ENCODE peak calls at places on chromosomes 6 and 20, in four cellular contexts. Q, Y, V and N are unnamed samples.
A peak's percentile ranks its signal among the peaks of the same experiment; 100 is the strongest.

GRCh38 chr6:112383191-112383590 is 36.1 kb downstream of the RFPL4B start:
- DNase-seq in Q (no peak), V (no peak), Y (no peak), N (no peak)

GRCh38 chr20:58001381-58001780 is 227.1 kb downstream of the ANKRD60 start:
- DNase-seq in Y (peak; percentile 64), V (no peak), Q (no peak), N (no peak)

GRCh38 chr6:139597781-139598368 is 223.4 kb upstream of the CITED2 start:
- DNase-seq in V (no peak), Y (no peak), Q (no peak), N (no peak)

GRCh38 chr6:163529605-163530004 is 115.1 kb downstream of the QKI start:
- DNase-seq in Q (no peak), V (peak; percentile 50), Y (no peak), N (no peak)

GRCh38 chr6:170292778-170293164 is 1.9 kb upstream of the DLL1 start:
- DNase-seq in V (no peak), Q (no peak), Y (no peak), N (no peak)

GRCh38 chr6:87700351-87700728 is 1.7 kb downstream of the AKIRIN2 start:
- DNase-seq in Y (no peak), V (no peak), Q (no peak), N (no peak)

GRCh38 chr6:9250852-9251251 is 815.5 kb upstream of the SLC35B3 start:
- DNase-seq in Y (peak; percentile 61), V (peak; percentile 34), Q (peak; percentile 89), N (no peak)

GRCh38 chr6:145137425-145137824 is 597.9 kb downstream of the EPM2A start:
- DNase-seq in V (no peak), Y (no peak), Q (no peak), N (no peak)

GRCh38 chr20:63128956-63129355 is 87.0 kb downstream of the YTHDF1 start:
- DNase-seq in Q (no peak), Y (peak; percentile 34), V (no peak), N (no peak)

GRCh38 chr20:54212226-54212625 is 4.3 kb downstream of the PFDN4 start:
- DNase-seq in Y (no peak), V (no peak), Q (no peak), N (no peak)

GRCh38 chr20:19758888-19759331 is 852 bp downstream of the RIN2 start:
- DNase-seq in Y (peak; percentile 72), V (no peak), Q (peak; percentile 77), N (no peak)

GRCh38 chr6:82017316-82017715 is 230.2 kb downstream of the IBTK start:
- DNase-seq in Y (no peak), V (peak; percentile 88), Q (peak; percentile 49), N (no peak)

GRCh38 chr6:129936329-129937165 is 75.4 kb upstream of the TMEM244 start:
- DNase-seq in Y (no peak), V (no peak), Q (peak; percentile 49), N (peak; percentile 39)

GRCh38 chr20:32764000-32764960 is 2.1 kb downstream of the DNMT3B start:
- DNase-seq in Y (no peak), V (no peak), Q (no peak), N (no peak)

GRCh38 chr20:24634855-24635254 is 165.4 kb downstream of the SYNDIG1 start:
- DNase-seq in Y (no peak), Q (no peak), V (peak; percentile 64), N (no peak)

GRCh38 chr6:129615496-129615895 is 94.5 kb downstream of the ARHGAP18 start:
- DNase-seq in Y (no peak), Q (no peak), V (no peak), N (no peak)

GRCh38 chr6:98239057-98239456 is 595.3 kb upstream of the POU3F2 start:
- DNase-seq in V (no peak), Q (no peak), Y (no peak), N (no peak)

GRCh38 chr6:169677096-169677495 is 24.7 kb downstream of the WDR27 start:
- DNase-seq in Y (no peak), V (no peak), Q (no peak), N (no peak)

GRCh38 chr6:139988702-139989101 is 614.3 kb upstream of the CITED2 start:
- DNase-seq in Y (no peak), Q (no peak), V (no peak), N (no peak)

GRCh38 chr6:168091381-168092264 is 12.6 kb upstream of the FRMD1 start:
- DNase-seq in Y (no peak), V (no peak), Q (no peak), N (no peak)

GRCh38 chr6:153032255-153032882 is 29.9 kb upstream of the MTRF1L start:
- DNase-seq in Y (no peak), Q (no peak), V (no peak), N (no peak)

GRCh38 chr6:45533394-45533793 is 155.7 kb upstream of the SUPT3H start:
- DNase-seq in Y (no peak), V (no peak), Q (no peak), N (no peak)

GRCh38 chr6:35634316-35634715 is 54.4 kb downstream of the FKBP5 start:
- DNase-seq in Q (no peak), V (no peak), Y (no peak), N (no peak)

GRCh38 chr20:41034239-41034638 is 5.6 kb downstream of the TOP1 start:
- DNase-seq in Y (no peak), V (no peak), Q (no peak), N (no peak)

GRCh38 chr20:32052090-32052791 is at the start of gene HCK:
- DNase-seq in Q (no peak), V (no peak), Y (no peak), N (no peak)

GRCh38 chr6:68634503-68635411 is at the start of gene ADGRB3:
- DNase-seq in V (no peak), Y (peak; percentile 53), Q (peak; percentile 92), N (peak; percentile 37)

DNA sequence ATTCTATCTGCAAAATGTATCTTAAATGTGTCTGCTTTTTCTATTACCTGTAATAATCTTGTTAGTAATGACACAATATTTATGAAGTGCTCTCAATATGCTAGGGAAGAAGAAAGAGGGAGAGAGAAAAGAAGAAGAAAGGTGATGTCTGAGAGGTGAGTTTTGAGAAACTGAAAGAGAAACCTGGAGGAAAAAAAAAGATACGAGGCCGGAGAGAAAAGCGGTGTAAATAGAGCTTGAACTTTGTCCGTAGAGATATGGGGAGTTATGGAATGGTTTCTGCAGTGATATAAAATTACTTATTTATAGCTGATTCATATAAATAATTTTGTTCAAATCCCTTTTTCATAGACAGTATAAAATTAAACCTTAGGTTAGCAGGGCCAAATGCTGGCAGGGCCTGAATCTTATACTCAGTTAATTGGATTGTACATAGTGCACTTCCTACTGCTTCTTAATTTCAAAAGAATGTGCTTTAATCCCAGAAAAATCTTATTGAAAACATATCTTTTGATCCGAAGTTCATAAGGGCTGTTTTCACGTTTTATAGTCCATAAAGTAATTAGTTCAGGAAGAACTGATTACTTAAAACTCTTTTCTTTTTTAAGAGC is 43.0 kb downstream of the MYB start:
- DNase-seq in Q (no peak), V (no peak), Y (no peak), N (peak; percentile 25)
- H3K4me3 ChIP-seq in Q (no peak overlapping the region), V (no peak overlapping the region), Y (no peak overlapping the region), N (peak overlapping the region; percentile 30)

DNA sequence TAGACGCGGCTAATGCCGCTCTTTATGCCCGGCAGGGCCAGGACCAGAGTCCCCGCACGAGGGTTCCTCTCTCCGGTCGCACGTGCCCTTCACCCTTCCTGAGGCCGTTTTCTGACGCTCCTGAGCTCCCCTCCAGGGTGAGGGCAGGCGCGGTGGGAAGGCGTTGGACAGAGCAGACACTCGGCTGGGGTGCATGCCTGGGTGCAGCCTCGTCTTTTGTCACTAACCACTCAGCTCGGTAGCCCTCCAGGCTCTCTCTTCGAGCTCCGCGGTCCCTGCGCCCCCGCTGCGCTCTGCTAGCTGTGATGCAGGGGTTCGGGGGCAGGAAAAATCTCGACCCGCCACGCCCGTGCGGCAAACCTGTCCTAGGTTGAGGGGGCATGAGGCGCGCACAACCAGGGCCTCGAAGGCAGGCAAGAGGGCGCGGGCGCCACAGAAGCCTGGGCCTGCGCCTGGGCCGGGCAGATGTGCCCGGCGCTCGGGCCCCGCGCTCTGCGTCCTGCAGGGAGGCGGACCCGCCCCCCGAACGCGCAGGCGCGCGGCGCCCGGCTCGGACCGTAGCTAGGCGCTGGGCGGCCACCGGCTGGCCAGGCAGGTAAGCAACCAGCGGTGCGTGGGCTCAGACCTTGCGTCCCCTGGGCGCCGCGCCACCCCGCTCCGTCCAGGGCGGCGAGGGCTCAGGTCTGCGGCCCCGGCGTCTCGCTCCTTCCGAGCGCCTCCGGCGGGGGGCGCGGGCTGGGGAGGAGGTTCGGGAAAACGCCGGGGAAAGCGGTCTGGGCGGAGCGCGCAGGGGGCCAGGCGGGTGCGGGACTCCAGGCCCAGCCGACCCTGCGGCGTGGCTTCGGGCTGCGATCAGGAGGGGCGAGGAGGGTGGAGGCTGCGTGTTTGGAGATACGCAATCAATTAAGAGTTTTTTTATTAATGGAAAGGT is at the start of gene L3MBTL1:
- DNase-seq in Y (no peak), Q (peak; percentile 74), V (peak; percentile 16), N (no peak)
- H3K4me3 ChIP-seq in Y (peak within 1 kb of the TSS; percentile 54), Q (peak within 1 kb of the TSS; percentile 69), V (peak within 1 kb of the TSS; percentile 65), N (no peak within 1 kb of the TSS)

GRCh38 chr20:51566594-51566993 is 24.1 kb upstream of the NFATC2 start:
- DNase-seq in Y (no peak), Q (no peak), V (no peak), N (no peak)

GRCh38 chr20:51571470-51571794 is 28.9 kb upstream of the NFATC2 start:
- DNase-seq in Q (no peak), Y (no peak), V (no peak), N (no peak)

GRCh38 chr20:51570755-51571469 is 28.4 kb upstream of the NFATC2 start:
- DNase-seq in V (no peak), Y (no peak), Q (no peak), N (no peak)

GRCh38 chr20:51567622-51568021 is 25.1 kb upstream of the NFATC2 start:
- DNase-seq in V (no peak), Y (no peak), Q (no peak), N (no peak)

GRCh38 chr20:51569815-51570741 is 27.6 kb upstream of the NFATC2 start:
- DNase-seq in V (no peak), Q (no peak), Y (no peak), N (no peak)
- H3K4me3 ChIP-seq in V (no peak overlapping the region), Q (no peak overlapping the region), Y (no peak overlapping the region), N (no peak overlapping the region)

GRCh38 chr6:118551063-118551672 is 3.1 kb downstream of the PLN start:
- DNase-seq in V (no peak), Q (no peak), Y (no peak), N (peak; percentile 30)

GRCh38 chr6:118551673-118552063 is 3.6 kb downstream of the PLN start:
- DNase-seq in Q (no peak), V (no peak), Y (no peak), N (no peak)

GRCh38 chr6:118553132-118553531 is 5.0 kb downstream of the PLN start:
- DNase-seq in Q (no peak), V (no peak), Y (no peak), N (no peak)

GRCh38 chr6:118558811-118559217 is 10.7 kb downstream of the PLN start:
- DNase-seq in Q (no peak), Y (no peak), V (no peak), N (peak; percentile 64)

GRCh38 chr6:118554698-118555097 is 6.6 kb downstream of the PLN start:
- DNase-seq in V (no peak), Y (no peak), Q (no peak), N (no peak)
- H3K4me3 ChIP-seq in V (no peak overlapping the region), Y (no peak overlapping the region), Q (no peak overlapping the region), N (no peak overlapping the region)

GRCh38 chr6:136113736-136114173 is 136.4 kb downstream of the MTFR2 start:
- DNase-seq in Y (no peak), Q (peak; percentile 75), V (peak; percentile 49), N (no peak)
- H3K4me3 ChIP-seq in Y (no peak overlapping the region), Q (peak overlapping the region; percentile 17), V (no peak overlapping the region), N (no peak overlapping the region)